ENCODE peak calls at places on chromosome 2, in four cellular contexts. G is tibial artery, Y is NB4, D is AML-193. P is an unnamed sample.

GRCh38 chr2:144705328-144706245 is 185.7 kb upstream of the ZEB2 start:
- DNase-seq in G (no peak), Y (peak), D (no peak), P (no peak)

GRCh38 chr2:3661149-3661660 is 3.2 kb downstream of the ALLC start:
- DNase-seq in G (no peak), Y (no peak), D (no peak), P (no peak)

GRCh38 chr2:6412533-6413085 is 453.1 kb downstream of the CMPK2 start:
- DNase-seq in G (no peak), Y (no peak), D (no peak), P (no peak)

GRCh38 chr2:797556-797955 is 120.3 kb upstream of the TMEM18 start:
- DNase-seq in G (no peak), Y (no peak), D (no peak), P (no peak)

GRCh38 chr2:128162266-128162665 is 71.3 kb downstream of the UGGT1 start:
- DNase-seq in G (no peak), Y (no peak), D (peak), P (no peak)

GRCh38 chr2:237964578-237965404 is 2.0 kb upstream of the UBE2F start:
- DNase-seq in G (no peak), Y (no peak), D (no peak), P (no peak)

GRCh38 chr2:162007447-162008040 is 66.5 kb downstream of the DPP4 start:
- DNase-seq in G (no peak), Y (peak), D (peak), P (no peak)

GRCh38 chr2:205675861-205676516 is 6.3 kb upstream of the NRP2 start:
- DNase-seq in G (no peak), Y (peak), D (peak), P (no peak)

GRCh38 chr2:216909541-216910175 is 49.8 kb upstream of the TNP1 start:
- DNase-seq in G (no peak), Y (no peak), D (no peak), P (no peak)

GRCh38 chr2:238252766-238253630 is 13.2 kb upstream of the HES6 start:
- DNase-seq in G (no peak), Y (no peak), D (no peak), P (no peak)

GRCh38 chr2:157250836-157251235 is 6.7 kb upstream of the GALNT5 start:
- DNase-seq in G (no peak), Y (no peak), D (no peak), P (no peak)

GRCh38 chr2:105034170-105034569 is 3.7 kb upstream of the MRPS9 start:
- DNase-seq in G (no peak), Y (no peak), D (no peak), P (no peak)

GRCh38 chr2:37466533-37467230 is 122.3 kb downstream of the QPCT start:
- DNase-seq in G (no peak), Y (no peak), D (no peak), P (no peak)

GRCh38 chr2:229084467-229084866 is 186.6 kb downstream of the PID1 start:
- DNase-seq in G (no peak), Y (no peak), D (no peak), P (no peak)

GRCh38 chr2:19674051-19675002 is 227.5 kb downstream of the TTC32 start:
- DNase-seq in G (no peak), Y (no peak), D (no peak), P (no peak)

GRCh38 chr2:126527836-126528490 is 128.0 kb upstream of the GYPC start:
- DNase-seq in G (peak), Y (peak), D (peak), P (no peak)

GRCh38 chr2:53755022-53755630 is 12.5 kb upstream of the CHAC2 start:
- DNase-seq in G (no peak), Y (no peak), D (no peak), P (peak)

GRCh38 chr2:112700004-112700667 is 20.7 kb upstream of the NT5DC4 start:
- DNase-seq in G (no peak), Y (peak), D (peak), P (no peak)

GRCh38 chr2:10686176-10686575 is 3.6 kb downstream of the NOL10 start:
- DNase-seq in G (no peak), Y (no peak), D (no peak), P (no peak)

GRCh38 chr2:144924827-144925226 is 404.9 kb upstream of the ZEB2 start:
- DNase-seq in G (no peak), Y (no peak), D (no peak), P (no peak)